ENCODE peak calls at places on chromosomes 5 and 9, in eight cellular contexts. Y is vagina, M is GM23338, V is GM12878, C is sigmoid colon, F is Panc1, S is endothelial cell of umbilical vein, G is HL-60. Z is an unnamed sample.
A peak's percentile ranks its signal among the peaks of the same experiment; 100 is the strongest.

GRCh38 chr5:140996055-140996454 is 29.8 kb downstream of the PCDHAC2 start:
- DNase-seq in V (no peak), C (no peak), Y (no peak), G (no peak), F (no peak), S (no peak), M (no peak), Z (no peak)

GRCh38 chr9:95508242-95508967 is 8.4 kb downstream of the PTCH1 start:
- DNase-seq in V (no peak), F (no peak), S (peak; percentile 23), G (no peak), C (no peak), M (no peak), Y (no peak), Z (no peak)

GRCh38 chr9:131630206-131630831 is 85.0 kb downstream of the PRRT1B start:
- DNase-seq in Y (no peak), S (no peak), C (no peak), F (no peak), V (peak; percentile 75), M (no peak), G (no peak), Z (no peak)

GRCh38 chr5:175022286-175022685 is 297.9 kb downstream of the MSX2 start:
- DNase-seq in Y (no peak), V (no peak), M (no peak), G (no peak), S (no peak), F (no peak), C (no peak), Z (no peak)

GRCh38 chr9:124278054-124278540 is 20.3 kb downstream of the NEK6 start:
- DNase-seq in V (no peak), S (no peak), Y (no peak), C (no peak), M (no peak), G (no peak), F (no peak), Z (no peak)

GRCh38 chr9:550267-550790 is 291.2 kb upstream of the DMRT1 start:
- DNase-seq in G (no peak), Y (no peak), C (no peak), M (no peak), F (no peak), V (no peak), S (no peak), Z (peak; percentile 40)

GRCh38 chr5:133873454-133873853 is 95.0 kb downstream of the C5orf15 start:
- DNase-seq in F (no peak), V (no peak), Y (no peak), M (no peak), S (no peak), C (no peak), G (no peak), Z (no peak)

GRCh38 chr5:61301820-61302563 is 30.1 kb upstream of the ZSWIM6 start:
- DNase-seq in C (peak; percentile 85), G (no peak), S (peak; percentile 29), M (no peak), Y (peak; percentile 90), F (peak; percentile 96), V (no peak), Z (peak; percentile 88)

GRCh38 chr9:28810375-28811075 is 1237.2 kb upstream of the C9orf72 start:
- DNase-seq in F (no peak), Y (no peak), V (no peak), C (no peak), S (no peak), G (no peak), M (no peak), Z (no peak)

GRCh38 chr9:86321373-86321772 is 32.8 kb downstream of the TUT7 start:
- DNase-seq in V (no peak), Y (no peak), F (no peak), M (no peak), C (no peak), S (no peak), G (no peak), Z (no peak)

GRCh38 chr5:150142800-150143724 is 12.6 kb downstream of the PDGFRB start:
- DNase-seq in V (no peak), M (no peak), F (peak; percentile 48), C (peak; percentile 96), S (no peak), Y (peak; percentile 96), G (no peak), Z (no peak)
- TF ChIP-seq POLR2AphosphoS5 in V (no peak), M (no peak), F (no peak), C (peak; percentile 76), S (no peak), Y (peak; percentile 49), G (no peak), Z (peak; percentile 52)

DNA sequence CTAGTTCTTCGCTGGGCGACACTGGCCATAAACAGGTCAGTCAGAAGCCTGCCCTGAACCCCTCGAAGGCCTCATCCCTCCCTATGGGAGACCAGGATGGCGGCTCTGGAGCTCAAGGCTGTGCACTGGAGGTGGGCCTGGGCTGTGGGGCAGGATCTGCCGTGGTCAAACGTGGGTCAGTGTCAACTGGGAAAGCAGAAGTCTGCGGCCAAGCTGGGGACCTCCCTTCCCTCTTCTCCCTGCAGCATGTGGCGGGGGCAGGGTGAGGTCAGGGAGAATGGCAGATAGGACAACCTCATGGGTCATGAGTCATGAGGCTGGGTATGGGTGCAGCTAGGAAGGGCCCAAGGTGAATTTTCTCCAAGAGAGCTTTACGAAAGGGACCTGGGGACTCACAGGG is 132.9 kb downstream of the RXRA start:
- DNase-seq in F (no peak), M (no peak), C (no peak), S (no peak), Y (no peak), V (no peak), G (no peak), Z (no peak)
- TF ChIP-seq POLR2AphosphoS5 in F (no peak), M (no peak), C (no peak), S (no peak), Y (no peak), V (no peak), G (no peak), Z (no peak)

GRCh38 chr9:122216138-122216797 is 12.5 kb downstream of the LHX6 start:
- DNase-seq in Y (no peak), F (no peak), V (no peak), G (no peak), C (no peak), M (peak; percentile 66), S (no peak), Z (no peak)
- TF ChIP-seq POLR2AphosphoS5 in Y (no peak), F (no peak), V (no peak), G (no peak), C (no peak), M (no peak), S (no peak), Z (no peak)

GRCh38 chr9:14466429-14466818 is 152.5 kb upstream of the NFIB start:
- DNase-seq in S (no peak), F (no peak), G (no peak), M (peak; percentile 11), C (no peak), Y (no peak), V (no peak), Z (no peak)

GRCh38 chr9:14467675-14468374 is 153.9 kb upstream of the NFIB start:
- DNase-seq in M (no peak), F (no peak), V (no peak), S (no peak), Y (no peak), C (no peak), G (no peak), Z (no peak)

GRCh38 chr9:14466828-14467227 is 152.9 kb upstream of the NFIB start:
- DNase-seq in G (no peak), S (no peak), M (no peak), V (no peak), C (no peak), Y (no peak), F (no peak), Z (no peak)

GRCh38 chr9:14462950-14463349 is 149.0 kb upstream of the NFIB start:
- DNase-seq in V (no peak), Y (no peak), C (no peak), S (no peak), F (no peak), G (no peak), M (no peak), Z (no peak)
- TF ChIP-seq POLR2AphosphoS5 in V (no peak), Y (no peak), C (no peak), S (no peak), F (no peak), G (no peak), M (no peak), Z (no peak)

GRCh38 chr5:78984611-78985406 is at the start of gene ARSB:
- DNase-seq in M (peak; percentile 95), F (peak; percentile 50), C (peak; percentile 93), V (no peak), G (peak; percentile 21), Y (no peak), S (peak; percentile 87), Z (peak; percentile 88)
- TF ChIP-seq POLR2AphosphoS5 in M (peak; percentile 16), F (peak; percentile 72), C (peak; percentile 65), V (peak; percentile 69), G (peak; percentile 51), Y (no peak), S (peak; percentile 77), Z (peak; percentile 57)

DNA sequence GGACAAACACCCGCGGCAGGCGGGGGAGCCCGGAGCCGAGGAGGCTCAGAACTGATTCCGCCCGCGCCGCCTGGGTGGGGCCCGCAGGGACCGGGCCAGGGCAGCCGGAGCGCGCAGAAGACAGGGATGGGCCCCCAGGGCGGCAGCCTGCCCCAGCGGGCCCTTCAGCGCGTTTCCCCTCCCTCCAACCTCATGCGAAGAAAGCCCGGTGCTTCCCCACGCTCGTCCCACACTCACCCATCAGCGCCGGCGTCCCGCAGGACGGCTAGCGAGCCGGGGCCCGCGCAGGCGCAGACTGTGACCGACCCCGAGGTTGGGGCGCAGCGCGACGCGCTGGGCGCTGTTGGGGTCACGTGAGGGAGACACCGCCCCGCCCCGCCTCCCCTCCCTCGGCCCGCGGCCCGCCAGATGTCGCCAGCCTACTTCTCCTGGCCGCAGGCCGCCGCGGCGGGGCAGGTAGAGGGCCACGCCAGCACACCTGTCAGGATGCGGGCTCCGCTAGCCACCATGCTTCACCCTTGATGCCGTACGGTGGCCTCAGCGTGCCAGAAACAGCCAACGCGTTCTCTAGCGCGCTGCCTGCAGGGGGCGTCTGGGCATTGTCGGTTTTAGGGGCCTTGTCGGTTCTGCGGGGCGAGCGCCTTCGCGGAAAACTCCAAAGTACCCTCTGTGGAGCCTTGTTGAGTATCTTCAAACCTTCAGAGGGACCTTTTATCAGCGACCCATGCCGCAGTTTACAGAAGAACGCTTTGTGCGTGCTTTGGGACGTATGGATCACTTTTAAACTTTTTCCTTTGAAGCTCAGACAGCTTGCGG is at the start of gene SLC25A51:
- DNase-seq in C (peak; percentile 97), F (peak; percentile 73), S (peak; percentile 94), Y (peak; percentile 94), G (peak; percentile 85), V (peak; percentile 81), M (peak; percentile 95), Z (peak; percentile 94)
- TF ChIP-seq POLR2AphosphoS5 in C (peak; percentile 80), F (peak; percentile 80), S (peak; percentile 67), Y (peak; percentile 62), G (peak; percentile 88), V (peak; percentile 68), M (peak; percentile 84), Z (peak; percentile 70)

GRCh38 chr5:150409638-150410523 is 2.8 kb downstream of the CD74 start:
- DNase-seq in V (peak; percentile 84), S (peak; percentile 93), F (peak; percentile 77), Y (peak; percentile 94), C (peak; percentile 91), G (peak; percentile 66), M (peak; percentile 95), Z (peak; percentile 85)
- TF ChIP-seq POLR2AphosphoS5 in V (peak; percentile 88), S (no peak), F (no peak), Y (no peak), C (no peak), G (no peak), M (no peak), Z (peak; percentile 66)

GRCh38 chr5:159916841-159917761 is 819 bp downstream of the ADRA1B start:
- DNase-seq in S (no peak), M (no peak), C (no peak), G (no peak), Y (no peak), V (no peak), F (no peak), Z (no peak)
- TF ChIP-seq POLR2AphosphoS5 in S (no peak), M (no peak), C (no peak), G (no peak), Y (no peak), V (no peak), F (no peak), Z (no peak)